ENCODE peak calls at places on chromosomes 11 and 22, in six cellular contexts. W is breast epithelium; N is A549; E is SK-N-SH; Q is neural progenitor cell; V is naive thymus-derived CD4-positive, alpha-beta T cell. Y is an unnamed sample.

GRCh38 chr11:57937431-57937830 is 86.2 kb upstream of the OR9Q1 start:
- DNase-seq in W (no peak), N (no peak), E (no peak), Q (no peak), V (no peak), Y (no peak)

GRCh38 chr22:28500005-28500404 is 179.6 kb downstream of the TTC28 start:
- DNase-seq in W (no peak), N (no peak), E (no peak), Q (no peak), V (no peak), Y (no peak)

GRCh38 chr22:25208743-25209505 is 9.3 kb downstream of the CRYBB3 start:
- DNase-seq in W (no peak), N (no peak), E (no peak), Q (no peak), V (no peak), Y (no peak)

GRCh38 chr11:68724293-68724692 is 27.0 kb downstream of the TESMIN start:
- DNase-seq in W (no peak), N (no peak), E (no peak), Q (no peak), V (no peak), Y (no peak)

GRCh38 chr11:9260182-9261146 is 4.7 kb downstream of the DENND5A start:
- DNase-seq in W (no peak), N (no peak), E (peak; percentile 41), Q (no peak), V (no peak), Y (no peak)

GRCh38 chr11:603154-603553 is 12.6 kb downstream of the IRF7 start:
- DNase-seq in W (no peak), N (no peak), E (no peak), Q (no peak), V (no peak), Y (no peak)

GRCh38 chr11:68542617-68543016 is 82.1 kb downstream of the PPP6R3 start:
- DNase-seq in W (no peak), N (no peak), E (no peak), Q (no peak), V (no peak), Y (no peak)

GRCh38 chr11:103582351-103582909 is 454.0 kb upstream of the DDI1 start:
- DNase-seq in W (no peak), N (no peak), E (no peak), Q (no peak), V (no peak), Y (no peak)

GRCh38 chr11:126061707-126062678 is 673 bp downstream of the CDON start:
- DNase-seq in W (no peak), N (peak; percentile 74), E (peak; percentile 56), Q (peak; percentile 83), V (no peak), Y (peak; percentile 20)

GRCh38 chr11:69416123-69416475 is 65.4 kb upstream of the LINC01488 start:
- DNase-seq in W (no peak), N (no peak), E (no peak), Q (no peak), V (no peak), Y (no peak)

GRCh38 chr11:2390871-2391662 is 9.5 kb upstream of the TSSC4 start:
- DNase-seq in W (no peak), N (peak; percentile 31), E (no peak), Q (peak; percentile 41), V (no peak), Y (no peak)

GRCh38 chr22:41030891-41031290 is 61.5 kb upstream of the EP300 start:
- DNase-seq in W (no peak), N (no peak), E (no peak), Q (no peak), V (no peak), Y (no peak)

GRCh38 chr11:112613051-112613972 is 347.9 kb upstream of the NCAM1 start:
- DNase-seq in W (peak; percentile 85), N (no peak), E (peak; percentile 74), Q (no peak), V (no peak), Y (no peak)

GRCh38 chr11:28674432-28675076 is 566.4 kb downstream of the METTL15 start:
- DNase-seq in W (no peak), N (no peak), E (peak; percentile 28), Q (peak; percentile 64), V (no peak), Y (no peak)

GRCh38 chr11:126573325-126574076 is 218.0 kb downstream of the ST3GAL4 start:
- DNase-seq in W (no peak), N (no peak), E (no peak), Q (no peak), V (no peak), Y (no peak)

GRCh38 chr11:72330131-72330727 is 86.3 kb upstream of the PHOX2A start:
- DNase-seq in W (no peak), N (no peak), E (no peak), Q (no peak), V (no peak), Y (no peak)

GRCh38 chr11:61757213-61757862 is 4.9 kb downstream of the MYRF start:
- DNase-seq in W (no peak), N (no peak), E (no peak), Q (no peak), V (no peak), Y (no peak)

GRCh38 chr11:83818349-83818748 is 532.2 kb upstream of the CCDC90B start:
- DNase-seq in W (no peak), N (no peak), E (no peak), Q (no peak), V (no peak), Y (no peak)

GRCh38 chr11:33690290-33691050 is 10.2 kb downstream of the C11orf91 start:
- DNase-seq in W (peak; percentile 71), N (peak; percentile 82), E (no peak), Q (no peak), V (no peak), Y (no peak)

GRCh38 chr22:45083659-45084305 is 74.0 kb upstream of the PHF21B start:
- DNase-seq in W (no peak), N (no peak), E (no peak), Q (no peak), V (no peak), Y (no peak)

GRCh38 chr11:33636104-33636503 is 64.5 kb downstream of the C11orf91 start:
- DNase-seq in W (no peak), N (no peak), E (no peak), Q (no peak), V (no peak), Y (no peak)

GRCh38 chr22:48065852-48066251 is 1303.4 kb downstream of the TBC1D22A start:
- DNase-seq in W (no peak), N (no peak), E (no peak), Q (no peak), V (no peak), Y (no peak)

GRCh38 chr22:48060266-48060665 is 1297.8 kb downstream of the TBC1D22A start:
- DNase-seq in W (no peak), N (no peak), E (no peak), Q (no peak), V (no peak), Y (no peak)

GRCh38 chr22:48055827-48056226 is 1293.4 kb downstream of the TBC1D22A start:
- DNase-seq in W (peak; percentile 39), N (no peak), E (no peak), Q (no peak), V (no peak), Y (no peak)

GRCh38 chr22:48057116-48057835 is 1294.8 kb downstream of the TBC1D22A start:
- DNase-seq in W (no peak), N (no peak), E (no peak), Q (no peak), V (no peak), Y (no peak)

GRCh38 chr22:48061726-48062125 is 1299.3 kb downstream of the TBC1D22A start:
- DNase-seq in W (no peak), N (no peak), E (no peak), Q (no peak), V (no peak), Y (no peak)
- H3K9me3 ChIP-seq in W (no peaks in the 10 kb centered on the region), N (no peaks in the 10 kb centered on the region), E (no peaks in the 10 kb centered on the region), Q (no peaks in the 10 kb centered on the region), V (no peaks in the 10 kb centered on the region), Y (no peaks in the 10 kb centered on the region)

GRCh38 chr22:47920380-47920959 is 1158.0 kb downstream of the TBC1D22A start:
- DNase-seq in W (no peak), N (no peak), E (no peak), Q (no peak), V (no peak), Y (no peak)
- H3K9me3 ChIP-seq in W (peaks cover 24% of the 10 kb centered on the region), N (no peaks in the 10 kb centered on the region), E (no peaks in the 10 kb centered on the region), Q (no peaks in the 10 kb centered on the region), V (no peaks in the 10 kb centered on the region), Y (no peaks in the 10 kb centered on the region)

DNA sequence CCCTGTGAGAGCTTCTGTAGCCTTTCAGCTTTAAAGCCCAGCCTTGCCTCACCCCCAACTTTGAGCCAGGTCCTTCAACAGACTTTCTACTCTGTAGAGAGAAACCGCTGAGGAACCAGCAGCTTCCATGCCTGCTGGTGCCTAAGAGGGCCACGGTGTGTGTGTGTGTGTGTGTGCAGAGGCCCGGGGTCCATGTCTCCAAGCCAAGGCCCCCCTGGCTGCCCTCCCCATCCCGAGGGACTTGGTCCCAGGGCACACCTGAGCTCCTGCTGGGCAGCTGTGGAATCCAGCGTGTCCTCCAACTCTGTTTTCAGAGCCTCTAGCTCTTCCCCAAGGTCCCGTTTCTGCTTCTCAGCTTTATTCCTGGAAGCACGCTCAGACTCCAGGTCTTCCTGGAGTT is 42.3 kb downstream of the APOL1 start:
- DNase-seq in W (no peak), N (no peak), E (no peak), Q (no peak), V (no peak), Y (no peak)
- H3K9me3 ChIP-seq in W (no peaks in the 10 kb centered on the region), N (no peaks in the 10 kb centered on the region), E (no peaks in the 10 kb centered on the region), Q (no peaks in the 10 kb centered on the region), V (no peaks in the 10 kb centered on the region), Y (no peaks in the 10 kb centered on the region)

GRCh38 chr11:38824573-38824972 is 2226.5 kb upstream of the RAG2 start:
- DNase-seq in W (no peak), N (no peak), E (peak; percentile 7), Q (peak; percentile 22), V (no peak), Y (no peak)
- H3K9me3 ChIP-seq in W (peaks cover 21% of the 10 kb centered on the region), N (peaks cover 3% of the 10 kb centered on the region), E (no peaks in the 10 kb centered on the region), Q (no peaks in the 10 kb centered on the region), V (no peaks in the 10 kb centered on the region), Y (peaks cover 2% of the 10 kb centered on the region)

GRCh38 chr22:49136816-49137180 is 690.9 kb downstream of the BRD1 start:
- DNase-seq in W (no peak), N (no peak), E (no peak), Q (no peak), V (no peak), Y (no peak)
- H3K9me3 ChIP-seq in W (no peaks in the 10 kb centered on the region), N (no peaks in the 10 kb centered on the region), E (no peaks in the 10 kb centered on the region), Q (no peaks in the 10 kb centered on the region), V (no peaks in the 10 kb centered on the region), Y (peaks cover 2% of the 10 kb centered on the region)

DNA sequence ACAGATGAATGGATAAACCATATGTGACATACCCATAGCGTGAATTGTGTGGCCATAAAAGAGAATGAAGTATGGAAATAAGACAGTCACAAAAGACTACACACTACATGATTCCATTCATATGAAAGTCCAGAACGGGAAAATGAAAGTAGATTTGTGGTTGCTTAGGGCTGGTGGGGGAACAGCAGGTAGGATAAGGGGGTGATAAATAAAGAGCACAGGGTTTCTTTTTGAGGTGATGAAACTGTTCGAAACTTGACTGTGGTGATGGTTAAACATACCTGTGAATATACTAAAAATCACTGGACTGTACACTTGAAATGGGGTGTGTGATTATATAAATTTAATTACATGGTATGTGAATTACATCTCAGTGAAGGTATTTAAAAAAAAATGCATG is 16.9 kb downstream of the TMEM123 start:
- DNase-seq in W (no peak), N (no peak), E (no peak), Q (no peak), V (no peak), Y (no peak)
- H3K9me3 ChIP-seq in W (no peaks in the 10 kb centered on the region), N (peaks cover 15% of the 10 kb centered on the region), E (no peaks in the 10 kb centered on the region), Q (peaks cover 10% of the 10 kb centered on the region), V (no peaks in the 10 kb centered on the region), Y (no peaks in the 10 kb centered on the region)

GRCh38 chr11:50394017-50394416 is 361.3 kb downstream of the OR4C45 start:
- DNase-seq in W (no peak), N (no peak), E (no peak), Q (no peak), V (no peak), Y (no peak)
- H3K9me3 ChIP-seq in W (peaks cover 99% of the 10 kb centered on the region), N (peaks cover 43% of the 10 kb centered on the region), E (peaks cover 11% of the 10 kb centered on the region), Q (peaks cover 67% of the 10 kb centered on the region), V (no peaks in the 10 kb centered on the region), Y (peaks cover 9% of the 10 kb centered on the region)

Y was measured in T-helper 17 cell.